ENCODE peak calls at places on chromosome 15, in nine cellular contexts. U is neural progenitor cell, C is progenitor cell of endocrine pancreas, B is GM13977, R is A549, H is GM13976, P is lower leg skin, T is fibroblast of mammary gland, M is BE2C. Q is an unnamed sample.

GRCh38 chr15:39642011-39642640 is 61.2 kb downstream of the THBS1 start:
- DNase-seq in U (peak), C (no peak), B (no peak), R (no peak), H (no peak), P (no peak), T (peak), M (peak), Q (no peak)

GRCh38 chr15:83843511-83843910 is 189.6 kb downstream of the ADAMTSL3 start:
- DNase-seq in U (no peak), C (no peak), B (no peak), R (no peak), H (no peak), P (no peak), T (peak), M (no peak), Q (no peak)

GRCh38 chr15:69380100-69380725 is 33.9 kb upstream of the KIF23 start:
- DNase-seq in U (peak), C (no peak), B (no peak), R (no peak), H (no peak), P (no peak), T (no peak), M (no peak), Q (no peak)

GRCh38 chr15:94105760-94106159 is 125.6 kb upstream of the MCTP2 start:
- DNase-seq in U (no peak), C (no peak), B (no peak), R (no peak), H (no peak), P (no peak), T (no peak), M (no peak), Q (no peak)

GRCh38 chr15:66293419-66294156 is at the start of gene DIS3L:
- DNase-seq in U (peak), C (peak), B (peak), R (peak), H (peak), P (peak), T (peak), M (peak), Q (peak)

GRCh38 chr15:57596978-57597377 is 5.3 kb downstream of the MYZAP start:
- DNase-seq in U (no peak), C (no peak), B (no peak), R (no peak), H (no peak), P (no peak), T (no peak), M (no peak), Q (no peak)

GRCh38 chr15:57355259-57355658 is 21.0 kb upstream of the CGNL1 start:
- DNase-seq in U (no peak), C (no peak), B (no peak), R (no peak), H (no peak), P (no peak), T (no peak), M (no peak), Q (no peak)

GRCh38 chr15:100705841-100706240 is 103.5 kb downstream of the ASB7 start:
- DNase-seq in U (no peak), C (no peak), B (no peak), R (no peak), H (no peak), P (no peak), T (no peak), M (no peak), Q (no peak)

GRCh38 chr15:43067717-43068461 is 37.9 kb downstream of the UBR1 start:
- DNase-seq in U (no peak), C (no peak), B (peak), R (no peak), H (peak), P (no peak), T (peak), M (no peak), Q (peak)

GRCh38 chr15:95609096-95609495 is 721.4 kb upstream of the NR2F2 start:
- DNase-seq in U (no peak), C (no peak), B (no peak), R (no peak), H (no peak), P (no peak), T (peak), M (no peak), Q (no peak)

GRCh38 chr15:98777426-98777825 is 129.1 kb downstream of the IGF1R start:
- DNase-seq in U (no peak), C (no peak), B (no peak), R (no peak), H (no peak), P (no peak), T (no peak), M (no peak), Q (no peak)

GRCh38 chr15:61339526-61339925 is 110.4 kb upstream of the RORA start:
- DNase-seq in U (no peak), C (no peak), B (no peak), R (no peak), H (no peak), P (no peak), T (peak), M (no peak), Q (no peak)

GRCh38 chr15:99564221-99565030 is 1.4 kb upstream of the MEF2A start:
- DNase-seq in U (peak), C (no peak), B (peak), R (no peak), H (peak), P (no peak), T (no peak), M (no peak), Q (peak)

GRCh38 chr15:89002281-89002761 is 85.9 kb upstream of the ABHD2 start:
- DNase-seq in U (no peak), C (no peak), B (peak), R (peak), H (peak), P (no peak), T (peak), M (no peak), Q (peak)

GRCh38 chr15:96209285-96209735 is 121.2 kb upstream of the NR2F2 start:
- DNase-seq in U (no peak), C (no peak), B (no peak), R (no peak), H (no peak), P (no peak), T (no peak), M (no peak), Q (no peak)

GRCh38 chr15:68550498-68551295 is 28.1 kb upstream of the CORO2B start:
- DNase-seq in U (peak), C (peak), B (peak), R (peak), H (peak), P (peak), T (peak), M (peak), Q (peak)

GRCh38 chr15:100958326-100959065 is 39.3 kb downstream of the LRRK1 start:
- DNase-seq in U (no peak), C (no peak), B (no peak), R (peak), H (no peak), P (no peak), T (peak), M (no peak), Q (no peak)

GRCh38 chr15:61421470-61421869 is 192.4 kb upstream of the RORA start:
- DNase-seq in U (no peak), C (no peak), B (no peak), R (no peak), H (no peak), P (no peak), T (no peak), M (no peak), Q (no peak)

DNA sequence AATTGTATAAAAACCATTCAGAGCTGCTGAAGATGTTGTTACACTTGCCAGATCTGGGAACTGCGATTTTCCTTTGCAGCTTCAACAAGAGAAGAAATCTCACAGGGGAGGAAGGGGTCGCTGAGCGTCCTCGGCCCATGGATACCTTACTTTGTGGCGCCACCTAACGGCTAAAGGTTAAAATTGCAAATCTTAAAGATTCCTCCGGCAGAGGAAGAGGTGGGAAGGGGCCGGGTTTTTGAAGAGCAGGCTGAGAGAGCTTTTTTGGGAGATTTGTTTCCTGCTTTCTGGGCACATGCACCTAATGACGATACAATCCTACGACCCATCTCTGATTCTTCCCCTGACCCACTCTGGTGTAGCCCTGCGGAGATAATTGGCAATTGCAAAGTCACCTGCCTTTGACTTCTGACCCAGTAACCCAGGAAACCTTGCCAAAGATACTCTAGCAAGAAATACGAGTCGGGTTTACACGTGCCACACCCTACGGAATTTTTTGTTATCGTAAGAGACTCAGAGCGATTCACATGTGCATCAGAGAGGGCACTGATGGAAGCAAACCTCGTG is 55.4 kb upstream of the CHRNA7 start:
- DNase-seq in U (peak), C (peak), B (peak), R (peak), H (peak), P (no peak), T (peak), M (peak), Q (peak)
- TF ChIP-seq CTCF in U (peak), C (peak), B (peak), R (peak), H (peak), P (no peak), T (peak), M (peak), Q (peak)

GRCh38 chr15:76967067-76967466 is 27.9 kb upstream of the PSTPIP1 start:
- DNase-seq in U (no peak), C (no peak), B (no peak), R (no peak), H (no peak), P (no peak), T (no peak), M (no peak), Q (no peak)

GRCh38 chr15:76964157-76964556 is 30.8 kb upstream of the PSTPIP1 start:
- DNase-seq in U (no peak), C (no peak), B (no peak), R (no peak), H (no peak), P (no peak), T (no peak), M (no peak), Q (no peak)

GRCh38 chr15:76961277-76962010 is 29.9 kb downstream of the RCN2 start:
- DNase-seq in U (no peak), C (no peak), B (no peak), R (no peak), H (no peak), P (no peak), T (no peak), M (no peak), Q (no peak)

GRCh38 chr15:76962337-76963013 is 30.9 kb downstream of the RCN2 start:
- DNase-seq in U (no peak), C (no peak), B (no peak), R (no peak), H (no peak), P (no peak), T (no peak), M (no peak), Q (no peak)

DNA sequence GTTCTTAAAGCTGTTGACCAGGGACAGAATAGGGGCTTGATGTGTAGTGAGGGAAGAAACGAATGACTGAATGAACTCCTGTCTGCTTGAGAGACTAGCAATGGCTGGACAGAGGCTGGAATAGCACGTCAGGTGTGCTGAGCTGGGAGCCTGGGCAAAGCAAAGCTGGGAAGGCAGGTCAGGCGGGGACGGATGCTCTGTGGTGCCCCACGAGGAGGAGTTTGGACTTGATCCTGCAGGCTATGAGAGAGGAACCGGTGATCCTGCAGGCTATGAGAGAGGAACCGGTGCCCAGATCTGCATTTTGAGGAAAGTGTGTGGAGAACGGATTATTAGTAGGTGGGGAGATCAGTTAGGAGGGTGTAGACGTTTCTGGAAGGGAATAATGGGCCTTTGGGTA is 31.3 kb upstream of the PSTPIP1 start:
- DNase-seq in U (no peak), C (no peak), B (no peak), R (no peak), H (no peak), P (no peak), T (no peak), M (no peak), Q (no peak)
- TF ChIP-seq CTCF in U (no peak), C (peak), B (no peak), R (no peak), H (no peak), P (no peak), T (no peak), M (no peak), Q (no peak)

GRCh38 chr15:48451241-48451640 is 120.0 kb downstream of the DUT start:
- DNase-seq in U (no peak), C (no peak), B (no peak), R (no peak), H (no peak), P (no peak), T (no peak), M (no peak), Q (no peak)
- TF ChIP-seq CTCF in U (no peak), C (no peak), B (no peak), R (no peak), H (no peak), P (no peak), T (no peak), M (no peak), Q (no peak)

GRCh38 chr15:51288143-51289065 is 50.0 kb downstream of the CYP19A1 start:
- DNase-seq in U (no peak), C (no peak), B (no peak), R (no peak), H (no peak), P (no peak), T (no peak), M (no peak), Q (no peak)

GRCh38 chr15:51284871-51285270 is 53.5 kb downstream of the CYP19A1 start:
- DNase-seq in U (no peak), C (no peak), B (no peak), R (no peak), H (no peak), P (no peak), T (no peak), M (no peak), Q (no peak)

GRCh38 chr15:51289290-51289689 is 49.1 kb downstream of the CYP19A1 start:
- DNase-seq in U (no peak), C (no peak), B (no peak), R (no peak), H (no peak), P (no peak), T (no peak), M (no peak), Q (no peak)

GRCh38 chr15:51283026-51283425 is 55.4 kb downstream of the CYP19A1 start:
- DNase-seq in U (no peak), C (no peak), B (no peak), R (no peak), H (peak), P (no peak), T (no peak), M (no peak), Q (peak)

DNA sequence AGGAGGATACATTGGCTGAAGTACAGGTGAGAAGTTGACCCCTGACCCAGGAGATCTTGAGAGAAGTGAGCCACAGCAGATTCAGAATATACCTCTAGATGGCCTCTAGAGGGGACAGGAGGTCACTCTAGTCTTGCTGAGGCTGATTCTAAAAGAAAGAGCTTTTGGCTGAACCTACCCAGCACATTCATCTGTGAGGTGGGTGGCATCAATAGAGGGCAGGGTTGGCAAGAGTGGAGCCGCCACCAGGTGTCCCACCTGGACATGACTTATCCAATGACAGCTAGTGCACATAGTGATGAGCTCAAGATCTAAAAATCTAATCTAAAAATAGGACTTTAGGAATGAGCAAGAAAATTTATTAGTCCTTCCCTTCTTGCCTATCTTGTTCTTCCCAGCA is 51.6 kb downstream of the CYP19A1 start:
- DNase-seq in U (no peak), C (no peak), B (no peak), R (no peak), H (peak), P (no peak), T (no peak), M (no peak), Q (peak)
- TF ChIP-seq CTCF in U (no peak), C (peak), B (peak), R (no peak), H (peak), P (no peak), T (peak), M (no peak), Q (peak)

GRCh38 chr15:45371546-45371945 is 6.8 kb downstream of the GATM start:
- DNase-seq in U (no peak), C (no peak), B (no peak), R (no peak), H (no peak), P (no peak), T (no peak), M (no peak), Q (no peak)

GRCh38 chr15:45375836-45376235 is 2.5 kb downstream of the GATM start:
- DNase-seq in U (no peak), C (no peak), B (no peak), R (no peak), H (no peak), P (no peak), T (no peak), M (no peak), Q (no peak)

GRCh38 chr15:45376300-45376928 is 1.9 kb downstream of the GATM start:
- DNase-seq in U (no peak), C (no peak), B (no peak), R (no peak), H (no peak), P (no peak), T (no peak), M (no peak), Q (no peak)

GRCh38 chr15:45373961-45374360 is 4.4 kb downstream of the GATM start:
- DNase-seq in U (no peak), C (no peak), B (no peak), R (no peak), H (no peak), P (no peak), T (no peak), M (no peak), Q (no peak)

DNA sequence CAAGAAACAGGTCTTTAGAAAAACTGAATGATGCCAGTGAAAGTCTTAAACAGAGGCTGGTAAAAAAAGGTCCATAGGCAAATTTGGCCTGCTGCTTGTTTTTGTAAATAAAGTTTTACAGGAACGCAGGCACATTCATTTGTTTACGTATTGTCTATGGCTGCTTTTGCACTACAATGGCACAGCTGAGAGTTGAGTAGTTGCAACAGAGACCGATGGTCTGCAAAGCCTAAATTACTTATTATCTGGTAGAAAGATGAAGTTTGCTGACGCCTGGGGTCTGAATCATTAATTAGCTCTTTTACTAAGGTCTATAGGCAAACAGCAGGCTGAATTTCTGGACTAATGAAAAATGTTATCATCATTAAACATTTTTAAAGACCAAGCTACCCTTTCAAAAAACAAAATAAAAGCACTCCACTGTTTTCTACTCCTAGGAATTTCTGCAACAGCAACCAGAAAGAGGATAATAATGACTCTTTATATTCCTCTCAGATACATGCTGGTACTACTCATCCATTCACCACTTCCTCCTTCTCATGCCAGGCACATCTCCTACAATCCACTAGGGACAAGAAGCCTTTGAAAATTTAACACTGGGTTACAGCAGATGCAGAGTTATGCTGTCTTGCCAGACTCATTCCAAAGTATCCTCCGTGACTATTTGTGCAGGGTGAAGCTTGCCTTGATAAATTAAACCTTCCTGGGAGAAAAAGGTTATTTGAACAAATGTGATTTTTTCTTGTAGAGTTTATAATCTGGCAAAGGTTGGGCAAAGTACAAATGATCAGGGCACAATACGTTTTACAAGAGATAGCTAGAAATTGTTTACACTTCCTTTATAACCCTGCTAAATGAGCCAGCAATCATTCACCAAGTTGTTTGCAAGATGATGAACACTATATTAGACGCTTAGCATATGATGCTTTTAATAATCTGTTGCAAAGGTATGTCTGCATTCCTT is 6.0 kb downstream of the GATM start:
- DNase-seq in U (no peak), C (no peak), B (no peak), R (no peak), H (no peak), P (no peak), T (no peak), M (no peak), Q (no peak)
- TF ChIP-seq CTCF in U (no peak), C (peak), B (no peak), R (no peak), H (no peak), P (no peak), T (no peak), M (no peak), Q (no peak)

GRCh38 chr15:40807888-40808194 is 568 bp upstream of the DNAJC17 start:
- DNase-seq in U (no peak), C (no peak), B (no peak), R (no peak), H (no peak), P (no peak), T (peak), M (no peak), Q (no peak)

GRCh38 chr15:40803688-40804087 is 3.2 kb upstream of the ZFYVE19 start:
- DNase-seq in U (no peak), C (no peak), B (no peak), R (no peak), H (no peak), P (no peak), T (no peak), M (no peak), Q (no peak)

GRCh38 chr15:40809051-40809450 is 1.8 kb upstream of the DNAJC17 start:
- DNase-seq in U (no peak), C (no peak), B (peak), R (no peak), H (peak), P (no peak), T (no peak), M (no peak), Q (no peak)

GRCh38 chr15:40806672-40807027 is 239 bp upstream of the ZFYVE19 start:
- DNase-seq in U (no peak), C (no peak), B (no peak), R (no peak), H (no peak), P (no peak), T (no peak), M (no peak), Q (no peak)

GRCh38 chr15:40807028-40807887 is at the start of the genes DNAJC17 and ZFYVE19:
- DNase-seq in U (peak), C (peak), B (peak), R (peak), H (peak), P (peak), T (peak), M (peak), Q (peak)
- TF ChIP-seq CTCF in U (peak), C (peak), B (no peak), R (no peak), H (peak), P (no peak), T (no peak), M (no peak), Q (no peak)